ENCODE peak calls at places on chromosomes 13 and 19, in seven cellular contexts. T is neuronal stem cell; H is naive thymus-derived CD4-positive, alpha-beta T cell; M is heart left ventricle; S is heart right ventricle; V is thoracic aorta; L is left lung. G is an unnamed sample. For H3K4me1 and H3K9me3, the result is how much of the 10 kb centered on the place peaks cover.

GRCh38 chr13:26831336-26831908 is 70.8 kb upstream of the GPR12 start:
- DNase-seq in T (no peak), H (no peak), M (no peak), S (no peak), V (no peak), L (no peak), G (no peak)

GRCh38 chr19:13302521-13303270 is 152.5 kb downstream of the IER2 start:
- DNase-seq in T (no peak), H (no peak), M (no peak), S (no peak), V (no peak), L (no peak), G (no peak)

GRCh38 chr13:21800847-21801616 is 130.2 kb downstream of the FGF9 start:
- DNase-seq in T (no peak), H (no peak), M (no peak), S (no peak), V (no peak), L (no peak), G (no peak)

GRCh38 chr19:12603714-12604113 is 6.9 kb downstream of the ZNF490 start:
- DNase-seq in T (no peak), H (peak), M (no peak), S (no peak), V (no peak), L (no peak), G (peak)

GRCh38 chr13:78604782-78605611 is 1.6 kb upstream of the POU4F1 start:
- DNase-seq in T (peak), H (no peak), M (no peak), S (no peak), V (no peak), L (no peak), G (no peak)

GRCh38 chr13:46206138-46206537 is 5.6 kb upstream of the LRRC63 start:
- DNase-seq in T (no peak), H (no peak), M (no peak), S (no peak), V (no peak), L (no peak), G (no peak)

GRCh38 chr13:109198585-109198984 is 569.2 kb downstream of the MYO16 start:
- DNase-seq in T (no peak), H (no peak), M (no peak), S (no peak), V (no peak), L (no peak), G (no peak)

GRCh38 chr13:21033866-21034601 is 27.4 kb downstream of the LATS2 start:
- DNase-seq in T (no peak), H (no peak), M (no peak), S (no peak), V (no peak), L (no peak), G (peak)

GRCh38 chr13:83880275-83881027 is 1.8 kb downstream of the SLITRK1 start:
- DNase-seq in T (no peak), H (no peak), M (no peak), S (no peak), V (no peak), L (no peak), G (no peak)

GRCh38 chr19:3108775-3109174 is 14.6 kb downstream of the GNA11 start:
- DNase-seq in T (peak), H (peak), M (no peak), S (peak), V (no peak), L (peak), G (peak)

GRCh38 chr19:47081095-47081494 is 32.5 kb downstream of the ZC3H4 start:
- DNase-seq in T (no peak), H (no peak), M (no peak), S (no peak), V (no peak), L (peak), G (no peak)

GRCh38 chr19:19580417-19580816 is 38.1 kb downstream of the PBX4 start:
- DNase-seq in T (no peak), H (no peak), M (no peak), S (no peak), V (no peak), L (no peak), G (no peak)

GRCh38 chr13:31772231-31772630 is 32.9 kb downstream of the RXFP2 start:
- DNase-seq in T (no peak), H (no peak), M (no peak), S (no peak), V (no peak), L (no peak), G (no peak)

GRCh38 chr19:46862974-46863632 is 2.3 kb downstream of the ARHGAP35 start:
- DNase-seq in T (no peak), H (no peak), M (no peak), S (no peak), V (no peak), L (no peak), G (no peak)

GRCh38 chr19:30565680-30566079 is 193.5 kb downstream of the ZNF536 start:
- DNase-seq in T (no peak), H (no peak), M (no peak), S (no peak), V (no peak), L (no peak), G (no peak)

GRCh38 chr13:23598371-23598770 is 28.2 kb downstream of the TNFRSF19 start:
- DNase-seq in T (no peak), H (no peak), M (no peak), S (no peak), V (no peak), L (no peak), G (no peak)

GRCh38 chr13:49627831-49628652 is at the start of gene ARL11:
- DNase-seq in T (no peak), H (peak), M (peak), S (peak), V (no peak), L (peak), G (no peak)

GRCh38 chr13:105497597-105497996 is 1037.9 kb downstream of the EFNB2 start:
- DNase-seq in T (no peak), H (no peak), M (no peak), S (no peak), V (no peak), L (no peak), G (peak)

GRCh38 chr19:1880611-1881392 is 4.5 kb downstream of the ABHD17A start:
- DNase-seq in T (no peak), H (no peak), M (no peak), S (no peak), V (no peak), L (no peak), G (no peak)

GRCh38 chr19:39407394-39407643 is 672 bp downstream of the ZFP36 start:
- DNase-seq in T (no peak), H (no peak), M (no peak), S (no peak), V (no peak), L (no peak), G (no peak)

GRCh38 chr19:43618921-43619261 is 538 bp downstream of the ZNF428 start:
- DNase-seq in T (no peak), H (no peak), M (no peak), S (no peak), V (no peak), L (no peak), G (peak)

GRCh38 chr13:68107667-68108066 is 877.5 kb upstream of the PCDH9 start:
- DNase-seq in T (no peak), H (no peak), M (no peak), S (no peak), V (no peak), L (peak), G (no peak)

GRCh38 chr13:32150794-32151193 is 119.2 kb downstream of the FRY start:
- DNase-seq in T (no peak), H (no peak), M (peak), S (peak), V (no peak), L (peak), G (peak)

GRCh38 chr13:20105161-20105689 is 55.6 kb downstream of the GJA3 start:
- DNase-seq in T (no peak), H (no peak), M (no peak), S (no peak), V (no peak), L (no peak), G (no peak)

GRCh38 chr13:28528848-28529247 is 33.9 kb upstream of the FLT1 start:
- DNase-seq in T (no peak), H (no peak), M (no peak), S (no peak), V (no peak), L (no peak), G (no peak)

GRCh38 chr19:13014101-13014920 is 19.0 kb downstream of the NFIX start:
- DNase-seq in T (no peak), H (no peak), M (no peak), S (no peak), V (no peak), L (peak), G (no peak)

GRCh38 chr13:50222569-50223332 is 207.5 kb downstream of the KCNRG start:
- DNase-seq in T (no peak), H (no peak), M (peak), S (peak), V (peak), L (peak), G (no peak)

GRCh38 chr19:56687036-56687435 is 15.5 kb upstream of the ZNF835 start:
- DNase-seq in T (no peak), H (no peak), M (no peak), S (no peak), V (no peak), L (no peak), G (no peak)

GRCh38 chr19:51125421-51126075 is 842 bp downstream of the SIGLEC9 start:
- DNase-seq in T (no peak), H (no peak), M (no peak), S (no peak), V (no peak), L (peak), G (no peak)

GRCh38 chr13:79710376-79710775 is 229.4 kb downstream of the NDFIP2 start:
- DNase-seq in T (no peak), H (no peak), M (no peak), S (no peak), V (no peak), L (no peak), G (no peak)

GRCh38 chr13:31807090-31807541 is 67.8 kb downstream of the RXFP2 start:
- DNase-seq in T (no peak), H (no peak), M (no peak), S (no peak), V (no peak), L (no peak), G (no peak)

GRCh38 chr19:30391052-30391451 is 18.9 kb downstream of the ZNF536 start:
- DNase-seq in T (no peak), H (no peak), M (no peak), S (no peak), V (no peak), L (no peak), G (no peak)

GRCh38 chr13:43428545-43429287 is 358.1 kb downstream of the ENOX1 start:
- DNase-seq in T (no peak), H (no peak), M (no peak), S (no peak), V (no peak), L (no peak), G (peak)

GRCh38 chr19:30419581-30420180 is 47.5 kb downstream of the ZNF536 start:
- DNase-seq in T (no peak), H (no peak), M (no peak), S (no peak), V (no peak), L (no peak), G (no peak)

GRCh38 chr19:49441210-49441959 is at the start of gene SLC17A7:
- DNase-seq in T (peak), H (no peak), M (peak), S (peak), V (no peak), L (peak), G (peak)

GRCh38 chr13:40026741-40027140 is 371.3 kb downstream of the COG6 start:
- DNase-seq in T (no peak), H (no peak), M (no peak), S (no peak), V (no peak), L (no peak), G (no peak)

GRCh38 chr19:4120933-4121612 is 2.8 kb downstream of the MAP2K2 start:
- DNase-seq in T (no peak), H (no peak), M (no peak), S (no peak), V (no peak), L (no peak), G (no peak)
- H3K4me3 ChIP-seq in T (no peak), H (no peak), M (no peak), S (no peak), V (no peak), L (no peak), G (no peak)

GRCh38 chr19:5969476-5969875 is 8.5 kb downstream of the RANBP3 start:
- DNase-seq in T (no peak), H (no peak), M (no peak), S (no peak), V (no peak), L (no peak), G (no peak)

GRCh38 chr19:5973867-5974635 is 3.9 kb downstream of the RANBP3 start:
- DNase-seq in T (no peak), H (no peak), M (no peak), S (no peak), V (no peak), L (no peak), G (no peak)

GRCh38 chr19:5973376-5973775 is 4.6 kb downstream of the RANBP3 start:
- DNase-seq in T (no peak), H (no peak), M (no peak), S (no peak), V (no peak), L (no peak), G (no peak)

GRCh38 chr19:5972355-5972731 is 5.6 kb downstream of the RANBP3 start:
- DNase-seq in T (no peak), H (no peak), M (no peak), S (no peak), V (no peak), L (no peak), G (no peak)

DNA sequence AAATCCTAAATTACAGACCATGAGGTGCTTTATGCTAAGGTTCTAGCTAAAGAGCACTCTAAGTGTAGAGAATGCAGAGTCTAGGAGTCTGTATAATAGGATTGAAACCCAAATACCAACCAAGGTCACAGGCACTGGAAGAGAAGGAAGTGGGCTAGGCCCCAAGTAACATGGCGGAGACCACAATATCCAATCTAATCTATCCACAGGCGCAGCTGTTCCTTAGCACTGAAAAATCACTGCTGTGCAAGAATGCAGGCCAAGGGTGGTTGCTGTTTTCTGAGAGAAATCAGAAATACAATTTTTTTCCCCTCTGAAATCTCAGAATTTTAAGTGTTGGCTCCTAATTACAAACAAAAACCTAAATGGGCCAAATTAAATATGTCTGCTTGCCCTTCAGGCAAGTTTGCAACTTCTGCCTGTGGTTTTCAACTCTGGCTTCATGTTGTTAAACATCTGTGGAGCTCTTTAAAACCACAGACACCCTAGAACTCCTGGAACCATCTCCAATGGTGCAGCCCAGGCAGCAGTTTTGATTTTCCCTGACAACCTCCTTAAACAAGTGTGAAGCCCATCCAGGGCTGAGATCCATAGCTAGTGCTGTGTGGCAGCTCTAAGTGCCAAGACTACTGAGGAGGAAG is 6.1 kb downstream of the RANBP3 start:
- DNase-seq in T (no peak), H (no peak), M (no peak), S (no peak), V (no peak), L (no peak), G (no peak)
- H3K4me1 ChIP-seq in T (under half), H (under half), M (half or more), S (half or more), V (under half), L (half or more), G (under half)

GRCh38 chr13:54633461-54633860 is 1604.8 kb downstream of the OLFM4 start:
- DNase-seq in T (no peak), H (no peak), M (no peak), S (no peak), V (no peak), L (no peak), G (no peak)
- H3K9me3 ChIP-seq in T (under half), H (under half), M (under half), S (under half), V (under half), L (under half), G (under half)

GRCh38 chr13:97124237-97124636 is 97.9 kb upstream of the MBNL2 start:
- DNase-seq in T (no peak), H (no peak), M (no peak), S (no peak), V (no peak), L (no peak), G (no peak)
- H3K4me3 ChIP-seq in T (no peak), H (no peak), M (no peak), S (no peak), V (no peak), L (no peak), G (no peak)

GRCh38 chr19:32671883-32672282 is 3.1 kb downstream of the ANKRD27 start:
- DNase-seq in T (no peak), H (no peak), M (no peak), S (no peak), V (no peak), L (no peak), G (peak)
- H3K4me1 ChIP-seq in T (under half), H (under half), M (half or more), S (half or more), V (under half), L (half or more), G (under half)

GRCh38 chr19:58209577-58209976 is 19.1 kb upstream of the ZNF544 start:
- DNase-seq in T (no peak), H (no peak), M (no peak), S (no peak), V (no peak), L (no peak), G (no peak)
- H3K9me3 ChIP-seq in T (half or more), H (half or more), M (half or more), S (half or more), V (half or more), L (half or more), G (under half)